ENCODE peak calls at places on chromosome 10, in seven cellular contexts. One of them, this sample, is unnamed.

GRCh38 chr10:3777876-3778707 is 6.9 kb downstream of the KLF6 start:
- DNase-seq in MM.1S: no peak
- DNase-seq in tibial nerve: no peak
- DNase-seq in tibial artery: no peak
- DNase-seq in ovary: no peak
- DNase-seq in body of pancreas: no peak
- DNase-seq in stomach: no peak
- DNase-seq in this sample: no peak

GRCh38 chr10:73655257-73655989 is 406 bp downstream of the SYNPO2L start:
- DNase-seq in body of pancreas: no peak
- DNase-seq in MM.1S: no peak
- DNase-seq in tibial artery: no peak
- DNase-seq in stomach: no peak
- DNase-seq in ovary: no peak
- DNase-seq in tibial nerve: no peak
- DNase-seq in this sample: no peak

GRCh38 chr10:95248989-95249388 is 41.8 kb downstream of the PDLIM1 start:
- DNase-seq in MM.1S: no peak
- DNase-seq in tibial nerve: no peak
- DNase-seq in stomach: no peak
- DNase-seq in tibial artery: no peak
- DNase-seq in body of pancreas: no peak
- DNase-seq in ovary: no peak
- DNase-seq in this sample: no peak

GRCh38 chr10:125710267-125710563 is 9.3 kb upstream of the EDRF1 start:
- DNase-seq in MM.1S: no peak
- DNase-seq in tibial nerve: no peak
- DNase-seq in stomach: no peak
- DNase-seq in body of pancreas: no peak
- DNase-seq in tibial artery: no peak
- DNase-seq in ovary: no peak
- DNase-seq in this sample: no peak

GRCh38 chr10:49679480-49679893 is at the start of gene C10orf53:
- DNase-seq in ovary: no peak
- DNase-seq in tibial artery: no peak
- DNase-seq in stomach: no peak
- DNase-seq in tibial nerve: no peak
- DNase-seq in MM.1S: no peak
- DNase-seq in body of pancreas: peak; percentile 45
- DNase-seq in this sample: peak; percentile 18

GRCh38 chr10:85293483-85293882 is 965.1 kb downstream of the CCSER2 start:
- DNase-seq in body of pancreas: no peak
- DNase-seq in tibial nerve: no peak
- DNase-seq in MM.1S: no peak
- DNase-seq in tibial artery: no peak
- DNase-seq in ovary: no peak
- DNase-seq in stomach: no peak
- DNase-seq in this sample: no peak

GRCh38 chr10:37490266-37490665 is 364.9 kb downstream of the ANKRD30A start:
- DNase-seq in tibial artery: no peak
- DNase-seq in MM.1S: no peak
- DNase-seq in stomach: no peak
- DNase-seq in tibial nerve: no peak
- DNase-seq in body of pancreas: no peak
- DNase-seq in ovary: no peak
- DNase-seq in this sample: no peak

GRCh38 chr10:70162892-70163201 is 7.5 kb downstream of the SAR1A start:
- DNase-seq in tibial artery: no peak
- DNase-seq in MM.1S: no peak
- DNase-seq in body of pancreas: no peak
- DNase-seq in ovary: no peak
- DNase-seq in stomach: no peak
- DNase-seq in tibial nerve: no peak
- DNase-seq in this sample: no peak

GRCh38 chr10:78768882-78769281 is 299.9 kb upstream of the ZMIZ1 start:
- DNase-seq in stomach: no peak
- DNase-seq in body of pancreas: no peak
- DNase-seq in tibial artery: no peak
- DNase-seq in MM.1S: no peak
- DNase-seq in tibial nerve: no peak
- DNase-seq in ovary: no peak
- DNase-seq in this sample: no peak

GRCh38 chr10:69414036-69415018 is 2.4 kb downstream of the TACR2 start:
- DNase-seq in body of pancreas: no peak
- DNase-seq in ovary: no peak
- DNase-seq in MM.1S: no peak
- DNase-seq in stomach: no peak
- DNase-seq in tibial artery: no peak
- DNase-seq in tibial nerve: no peak
- DNase-seq in this sample: no peak

GRCh38 chr10:49518982-49519578 is 19.8 kb downstream of the ERCC6 start:
- DNase-seq in body of pancreas: peak; percentile 32
- DNase-seq in tibial nerve: peak; percentile 51
- DNase-seq in stomach: no peak
- DNase-seq in tibial artery: no peak
- DNase-seq in MM.1S: no peak
- DNase-seq in ovary: peak; percentile 25
- DNase-seq in this sample: no peak

GRCh38 chr10:93061594-93062498 is 1.2 kb downstream of the CYP26C1 start:
- DNase-seq in tibial artery: no peak
- DNase-seq in ovary: no peak
- DNase-seq in tibial nerve: no peak
- DNase-seq in stomach: no peak
- DNase-seq in MM.1S: no peak
- DNase-seq in body of pancreas: no peak
- DNase-seq in this sample: no peak

GRCh38 chr10:60894816-60895215 is 49.2 kb downstream of the RHOBTB1 start:
- DNase-seq in ovary: no peak
- DNase-seq in MM.1S: no peak
- DNase-seq in body of pancreas: no peak
- DNase-seq in tibial nerve: no peak
- DNase-seq in tibial artery: no peak
- DNase-seq in stomach: no peak
- DNase-seq in this sample: no peak

GRCh38 chr10:5811387-5811821 is 1.8 kb downstream of the GDI2 start:
- DNase-seq in tibial nerve: no peak
- DNase-seq in body of pancreas: no peak
- DNase-seq in ovary: no peak
- DNase-seq in tibial artery: no peak
- DNase-seq in MM.1S: no peak
- DNase-seq in stomach: no peak
- DNase-seq in this sample: no peak

GRCh38 chr10:132987671-132988571 is 45.6 kb upstream of the CFAP46 start:
- DNase-seq in stomach: no peak
- DNase-seq in ovary: no peak
- DNase-seq in body of pancreas: no peak
- DNase-seq in tibial artery: peak; percentile 45
- DNase-seq in MM.1S: no peak
- DNase-seq in tibial nerve: no peak
- DNase-seq in this sample: no peak

GRCh38 chr10:48307584-48307983 is 1.1 kb downstream of the MAPK8 start:
- DNase-seq in body of pancreas: no peak
- DNase-seq in MM.1S: no peak
- DNase-seq in ovary: no peak
- DNase-seq in tibial nerve: no peak
- DNase-seq in stomach: no peak
- DNase-seq in tibial artery: no peak
- DNase-seq in this sample: no peak

GRCh38 chr10:73894245-73894971 is 16.5 kb upstream of the PLAU start:
- DNase-seq in tibial artery: no peak
- DNase-seq in stomach: no peak
- DNase-seq in body of pancreas: no peak
- DNase-seq in MM.1S: no peak
- DNase-seq in tibial nerve: no peak
- DNase-seq in ovary: no peak
- DNase-seq in this sample: no peak

GRCh38 chr10:113463777-113464176 is 89.1 kb upstream of the HABP2 start:
- DNase-seq in tibial nerve: no peak
- DNase-seq in MM.1S: no peak
- DNase-seq in body of pancreas: no peak
- DNase-seq in tibial artery: no peak
- DNase-seq in ovary: no peak
- DNase-seq in stomach: no peak
- DNase-seq in this sample: no peak

GRCh38 chr10:63675171-63675570 is 154.0 kb downstream of the REEP3 start:
- DNase-seq in tibial artery: peak; percentile 49
- DNase-seq in body of pancreas: no peak
- DNase-seq in MM.1S: no peak
- DNase-seq in tibial nerve: no peak
- DNase-seq in stomach: no peak
- DNase-seq in ovary: no peak
- DNase-seq in this sample: no peak

GRCh38 chr10:33537066-33537465 is 202.6 kb upstream of the NRP1 start:
- DNase-seq in tibial nerve: no peak
- DNase-seq in ovary: no peak
- DNase-seq in MM.1S: no peak
- DNase-seq in stomach: no peak
- DNase-seq in tibial artery: no peak
- DNase-seq in body of pancreas: no peak
- DNase-seq in this sample: no peak

GRCh38 chr10:17013131-17013530 is 116.5 kb downstream of the CUBN start:
- DNase-seq in tibial nerve: no peak
- DNase-seq in body of pancreas: no peak
- DNase-seq in stomach: no peak
- DNase-seq in MM.1S: no peak
- DNase-seq in ovary: no peak
- DNase-seq in tibial artery: no peak
- DNase-seq in this sample: no peak

GRCh38 chr10:130745831-130746230 is 565.7 kb downstream of the TCERG1L start:
- DNase-seq in stomach: peak; percentile 7
- DNase-seq in tibial artery: no peak
- DNase-seq in tibial nerve: no peak
- DNase-seq in ovary: no peak
- DNase-seq in body of pancreas: no peak
- DNase-seq in MM.1S: no peak
- DNase-seq in this sample: no peak

GRCh38 chr10:130747946-130748345 is 563.6 kb downstream of the TCERG1L start:
- DNase-seq in MM.1S: no peak
- DNase-seq in tibial artery: no peak
- DNase-seq in ovary: no peak
- DNase-seq in stomach: peak; percentile 15
- DNase-seq in body of pancreas: no peak
- DNase-seq in tibial nerve: no peak
- DNase-seq in this sample: no peak

GRCh38 chr10:130746311-130746710 is 565.2 kb downstream of the TCERG1L start:
- DNase-seq in tibial artery: no peak
- DNase-seq in MM.1S: no peak
- DNase-seq in stomach: peak; percentile 9
- DNase-seq in ovary: no peak
- DNase-seq in tibial nerve: no peak
- DNase-seq in body of pancreas: no peak
- DNase-seq in this sample: no peak

GRCh38 chr10:130748409-130749057 is 563.0 kb downstream of the TCERG1L start:
- DNase-seq in stomach: peak; percentile 14
- DNase-seq in ovary: no peak
- DNase-seq in MM.1S: no peak
- DNase-seq in body of pancreas: no peak
- DNase-seq in tibial nerve: no peak
- DNase-seq in tibial artery: no peak
- DNase-seq in this sample: no peak

DNA sequence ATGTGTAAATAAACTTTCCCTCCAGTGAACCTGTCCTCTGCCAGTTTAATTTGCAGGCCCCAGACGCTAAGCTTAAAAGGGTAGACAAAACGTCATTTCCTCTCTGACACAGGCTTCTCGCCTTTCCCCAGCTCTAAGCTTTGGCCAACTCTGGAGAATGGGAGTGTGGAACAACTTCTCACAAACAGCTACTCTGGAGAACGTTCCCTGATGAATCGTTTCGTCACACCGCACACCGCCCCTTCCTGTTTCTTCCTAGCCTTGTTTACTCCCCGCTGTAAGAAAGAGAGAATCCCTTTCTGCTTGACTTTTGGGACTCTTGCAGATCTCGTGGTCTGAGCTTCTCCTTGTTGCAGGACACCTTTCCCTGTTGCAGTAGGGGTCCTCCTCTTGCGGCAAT is 564.2 kb downstream of the TCERG1L start:
- DNase-seq in tibial artery: no peak
- DNase-seq in stomach: no peak
- DNase-seq in body of pancreas: no peak
- DNase-seq in tibial nerve: no peak
- DNase-seq in ovary: no peak
- DNase-seq in MM.1S: no peak
- DNase-seq in this sample: no peak
- H3K27me3 ChIP-seq in tibial artery: no peaks in the 10 kb centered on the region
- H3K27me3 ChIP-seq in stomach: no peaks in the 10 kb centered on the region
- H3K27me3 ChIP-seq in body of pancreas: no peaks in the 10 kb centered on the region
- H3K27me3 ChIP-seq in tibial nerve: no peaks in the 10 kb centered on the region
- H3K27me3 ChIP-seq in ovary: no peaks in the 10 kb centered on the region
- H3K27me3 ChIP-seq in MM.1S: no peaks in the 10 kb centered on the region
- H3K27me3 ChIP-seq in this sample: no peaks in the 10 kb centered on the region

GRCh38 chr10:44306762-44307161 is 78.1 kb downstream of the CXCL12 start:
- DNase-seq in tibial nerve: no peak
- DNase-seq in tibial artery: no peak
- DNase-seq in body of pancreas: no peak
- DNase-seq in ovary: no peak
- DNase-seq in MM.1S: no peak
- DNase-seq in stomach: no peak
- DNase-seq in this sample: no peak
- TF ChIP-seq CTCF in tibial nerve: no peak
- TF ChIP-seq CTCF in tibial artery: peak; percentile 6
- TF ChIP-seq CTCF in body of pancreas: no peak
- TF ChIP-seq CTCF in ovary: no peak
- TF ChIP-seq CTCF in MM.1S: no peak
- TF ChIP-seq CTCF in stomach: no peak
- TF ChIP-seq CTCF in this sample: peak; percentile 28

GRCh38 chr10:12338981-12339380 is 10.4 kb upstream of the CAMK1D start:
- DNase-seq in stomach: no peak
- DNase-seq in MM.1S: no peak
- DNase-seq in ovary: no peak
- DNase-seq in tibial artery: no peak
- DNase-seq in tibial nerve: no peak
- DNase-seq in body of pancreas: no peak
- DNase-seq in this sample: no peak

GRCh38 chr10:12340937-12341336 is 8.4 kb upstream of the CAMK1D start:
- DNase-seq in body of pancreas: no peak
- DNase-seq in tibial artery: no peak
- DNase-seq in tibial nerve: no peak
- DNase-seq in MM.1S: no peak
- DNase-seq in ovary: no peak
- DNase-seq in stomach: no peak
- DNase-seq in this sample: no peak

GRCh38 chr10:12344375-12345110 is 4.8 kb upstream of the CAMK1D start:
- DNase-seq in stomach: no peak
- DNase-seq in tibial nerve: no peak
- DNase-seq in MM.1S: peak; percentile 58
- DNase-seq in tibial artery: no peak
- DNase-seq in ovary: no peak
- DNase-seq in body of pancreas: no peak
- DNase-seq in this sample: no peak

GRCh38 chr10:12340371-12340770 is 9.0 kb upstream of the CAMK1D start:
- DNase-seq in MM.1S: no peak
- DNase-seq in tibial nerve: no peak
- DNase-seq in ovary: no peak
- DNase-seq in stomach: no peak
- DNase-seq in body of pancreas: no peak
- DNase-seq in tibial artery: no peak
- DNase-seq in this sample: no peak

GRCh38 chr10:12341526-12341925 is 7.8 kb upstream of the CAMK1D start:
- DNase-seq in stomach: no peak
- DNase-seq in tibial nerve: no peak
- DNase-seq in ovary: no peak
- DNase-seq in tibial artery: no peak
- DNase-seq in MM.1S: no peak
- DNase-seq in body of pancreas: no peak
- DNase-seq in this sample: no peak
- H3K4me3 ChIP-seq in stomach: no peak overlapping the region
- H3K4me3 ChIP-seq in tibial nerve: no peak overlapping the region
- H3K4me3 ChIP-seq in ovary: no peak overlapping the region
- H3K4me3 ChIP-seq in tibial artery: no peak overlapping the region
- H3K4me3 ChIP-seq in MM.1S: no peak overlapping the region
- H3K4me3 ChIP-seq in body of pancreas: no peak overlapping the region
- H3K4me3 ChIP-seq in this sample: no peak overlapping the region

GRCh38 chr10:110764793-110765512 is 106.8 kb upstream of the PDCD4 start:
- DNase-seq in body of pancreas: no peak
- DNase-seq in tibial artery: no peak
- DNase-seq in tibial nerve: no peak
- DNase-seq in ovary: no peak
- DNase-seq in stomach: no peak
- DNase-seq in MM.1S: no peak
- DNase-seq in this sample: no peak
- H3K27me3 ChIP-seq in body of pancreas: no peaks in the 10 kb centered on the region
- H3K27me3 ChIP-seq in tibial artery: no peaks in the 10 kb centered on the region
- H3K27me3 ChIP-seq in tibial nerve: no peaks in the 10 kb centered on the region
- H3K27me3 ChIP-seq in ovary: no peaks in the 10 kb centered on the region
- H3K27me3 ChIP-seq in stomach: no peaks in the 10 kb centered on the region
- H3K27me3 ChIP-seq in MM.1S: peaks cover 5% of the 10 kb centered on the region
- H3K27me3 ChIP-seq in this sample: no peaks in the 10 kb centered on the region

This sample was measured in GM06990.